ENCODE peak calls at places on chromosomes 11 and 22, in four cellular contexts. H, Y, F and J are unnamed samples.

GRCh38 chr11:64305691-64306562 is 603 bp downstream of the ESRRA start:
- DNase-seq in F (peak), H (peak), Y (peak), J (peak)

GRCh38 chr11:64864473-64865285 is 13.7 kb downstream of the EHD1 start:
- DNase-seq in F (peak), H (no peak), Y (peak), J (peak)

GRCh38 chr11:133955945-133956421 is 785 bp downstream of the IGSF9B start:
- DNase-seq in Y (no peak), H (no peak), F (no peak), J (no peak)

GRCh38 chr22:48135641-48136040 is 1373.2 kb downstream of the TBC1D22A start:
- DNase-seq in H (no peak), F (no peak), Y (no peak), J (no peak)

GRCh38 chr11:9688716-9689511 is 25.0 kb downstream of the SWAP70 start:
- DNase-seq in F (peak), H (no peak), Y (peak), J (peak)

GRCh38 chr11:73372371-73372993 is 3.7 kb upstream of the RELT start:
- DNase-seq in Y (no peak), H (no peak), F (peak), J (peak)

GRCh38 chr11:110243804-110244203 is 52.6 kb downstream of the RDX start:
- DNase-seq in H (no peak), F (no peak), Y (no peak), J (no peak)

GRCh38 chr22:37763652-37764051 is 44.1 kb upstream of the GCAT start:
- DNase-seq in Y (no peak), F (no peak), H (no peak), J (no peak)

GRCh38 chr11:27451528-27451927 is 21.1 kb downstream of the LGR4 start:
- DNase-seq in Y (no peak), F (no peak), H (no peak), J (peak)

GRCh38 chr11:113419426-113420003 is 31.9 kb downstream of the ANKK1 start:
- DNase-seq in F (no peak), Y (no peak), H (no peak), J (no peak)

GRCh38 chr11:59777104-59777503 is 21.9 kb downstream of the STX3 start:
- DNase-seq in H (no peak), F (no peak), Y (no peak), J (no peak)